ENCODE peak calls at places on chromosomes 12 and 14, in nine cellular contexts. A is CD8-positive, alpha-beta T cell; S is MCF 10A; O is A549; K is B cell; D is AG04449; H is uterus; W is epithelial cell of esophagus; N is hepatocyte. R is an unnamed sample.
A peak's percentile ranks its signal among the peaks of the same experiment; 100 is the strongest.

GRCh38 chr12:92342574-92342973 is 196.9 kb upstream of the BTG1 start:
- DNase-seq in K (no peak), H (no peak), D (no peak), N (no peak), W (no peak), S (no peak), A (no peak), O (no peak), R (no peak)

GRCh38 chr12:12724421-12725085 is 7.4 kb downstream of the CDKN1B start:
- DNase-seq in A (peak; percentile 23), S (no peak), H (no peak), O (peak; percentile 42), D (no peak), K (no peak), W (no peak), N (no peak), R (no peak)

GRCh38 chr12:123064356-123064755 is 83.9 kb downstream of the ARL6IP4 start:
- DNase-seq in K (no peak), D (no peak), N (no peak), H (peak; percentile 73), O (no peak), W (no peak), A (no peak), S (no peak), R (no peak)

GRCh38 chr14:53957739-53958138 is 1.1 kb upstream of the BMP4 start:
- DNase-seq in K (no peak), D (no peak), O (no peak), W (no peak), N (no peak), H (no peak), A (no peak), S (no peak), R (no peak)

GRCh38 chr12:98543701-98544100 is 28.3 kb downstream of the TMPO start:
- DNase-seq in W (no peak), H (no peak), O (no peak), D (no peak), N (no peak), A (no peak), S (no peak), K (no peak), R (no peak)

GRCh38 chr12:105433804-105434203 is 103.3 kb downstream of the C12orf75 start:
- DNase-seq in N (no peak), A (no peak), W (peak; percentile 89), S (peak; percentile 44), O (no peak), D (no peak), K (no peak), H (no peak), R (no peak)

GRCh38 chr12:57372233-57372632 is 58.6 kb downstream of the R3HDM2 start:
- DNase-seq in N (no peak), S (no peak), H (no peak), A (no peak), O (peak; percentile 36), K (no peak), W (no peak), D (peak; percentile 4), R (no peak)

GRCh38 chr12:82329508-82329907 is 28.7 kb downstream of the CCDC59 start:
- DNase-seq in H (no peak), O (no peak), S (peak; percentile 1), K (no peak), D (no peak), A (no peak), W (no peak), N (peak; percentile 4), R (no peak)

GRCh38 chr14:99261916-99262787 is 9.8 kb downstream of the BCL11B start:
- DNase-seq in W (peak; percentile 57), H (no peak), K (no peak), S (no peak), O (no peak), D (no peak), A (peak; percentile 97), N (no peak), R (no peak)

GRCh38 chr14:64942531-64943111 is at the start of gene GPX2:
- DNase-seq in O (peak; percentile 47), D (no peak), A (no peak), S (no peak), K (no peak), H (no peak), N (peak; percentile 73), W (peak; percentile 89), R (no peak)

GRCh38 chr14:77094672-77095284 is 3.3 kb upstream of the CIPC start:
- DNase-seq in W (peak; percentile 85), S (peak; percentile 88), H (peak; percentile 75), D (peak; percentile 34), O (peak; percentile 73), K (peak; percentile 87), N (peak; percentile 89), A (peak; percentile 79), R (peak; percentile 71)

GRCh38 chr12:64392221-64392620 is 1.7 kb upstream of the C12orf56 start:
- DNase-seq in H (no peak), W (peak; percentile 64), O (peak; percentile 54), K (no peak), D (no peak), N (peak; percentile 49), S (peak; percentile 58), A (no peak), R (no peak)
- TF ChIP-seq CTCF in H (no peak), W (peak; percentile 43), O (peak; percentile 57), K (peak; percentile 22), D (peak; percentile 21), N (peak; percentile 39), S (peak; percentile 36), A (peak; percentile 28), R (peak; percentile 51)

DNA sequence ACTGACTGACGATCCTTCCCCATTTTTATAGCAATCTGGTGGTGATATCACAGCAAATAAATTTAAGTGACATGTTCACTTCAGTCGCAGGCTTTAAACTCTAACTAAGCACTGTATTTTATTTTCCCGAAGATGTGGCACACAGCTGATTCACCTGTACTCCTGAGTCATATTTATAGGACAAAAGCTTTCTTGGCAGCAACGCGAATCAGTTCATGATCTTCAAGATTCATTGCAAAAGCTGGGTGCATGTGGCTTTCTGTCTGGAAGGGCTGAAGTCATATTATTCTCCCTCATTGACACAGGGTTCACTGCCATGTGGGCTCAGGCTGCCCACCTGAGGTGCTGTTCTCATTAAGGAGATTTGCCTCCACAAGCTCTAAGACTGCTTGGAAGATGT is 79.8 kb upstream of the TUNAR start:
- DNase-seq in O (no peak), N (no peak), K (no peak), W (no peak), A (no peak), D (no peak), S (no peak), H (no peak), R (no peak)
- TF ChIP-seq CTCF in O (no peak), N (no peak), K (no peak), W (no peak), A (no peak), D (no peak), S (no peak), H (no peak), R (no peak)

GRCh38 chr12:119808441-119808840 is 68.7 kb downstream of the CIT start:
- DNase-seq in H (no peak), D (no peak), K (no peak), N (no peak), O (no peak), W (peak; percentile 63), S (peak; percentile 16), A (no peak), R (no peak)

GRCh38 chr12:119802472-119802871 is 74.6 kb downstream of the CIT start:
- DNase-seq in K (no peak), N (peak; percentile 53), O (no peak), H (no peak), W (no peak), S (no peak), D (no peak), A (no peak), R (no peak)

GRCh38 chr12:119807380-119807779 is 69.7 kb downstream of the CIT start:
- DNase-seq in N (no peak), H (no peak), O (no peak), S (no peak), A (no peak), D (no peak), W (no peak), K (no peak), R (no peak)

GRCh38 chr12:119803391-119803791 is 73.7 kb downstream of the CIT start:
- DNase-seq in H (no peak), D (no peak), W (no peak), O (no peak), K (no peak), N (peak; percentile 73), A (no peak), S (no peak), R (peak; percentile 12)

DNA sequence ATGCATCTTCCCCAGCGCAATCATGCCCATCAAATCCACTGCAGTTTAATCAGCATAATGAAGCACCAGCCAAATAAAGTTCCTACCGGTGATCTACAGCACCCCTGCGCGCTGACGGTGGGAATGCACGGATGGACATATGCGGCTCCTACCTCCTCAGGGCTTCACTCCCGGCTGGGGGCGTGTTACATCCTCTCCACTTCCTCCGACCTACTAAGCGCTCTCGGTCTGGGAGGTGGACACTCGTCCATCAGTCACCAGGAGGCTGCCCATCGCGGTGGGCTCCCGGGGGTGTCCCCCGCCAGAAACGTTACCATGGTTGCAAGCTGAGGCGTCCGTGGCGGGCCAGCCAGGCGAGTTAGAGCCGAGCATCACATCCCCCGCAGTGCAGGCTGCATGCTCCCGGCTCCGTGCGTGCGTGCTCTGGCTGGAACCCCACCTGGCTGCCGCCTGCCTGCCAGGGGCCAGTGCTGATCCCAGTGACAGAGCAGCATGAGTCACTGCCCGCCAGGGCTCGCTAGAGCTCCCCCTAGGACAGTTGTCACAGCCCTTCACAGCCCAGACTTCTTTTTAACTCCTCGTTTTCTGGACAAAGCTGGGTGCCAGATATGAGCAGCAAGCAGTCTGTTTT is 73.0 kb downstream of the CIT start:
- DNase-seq in W (peak; percentile 84), N (peak; percentile 90), S (peak; percentile 76), D (no peak), O (peak; percentile 71), K (no peak), H (no peak), A (no peak), R (peak; percentile 58)
- TF ChIP-seq CTCF in W (peak; percentile 57), N (peak; percentile 58), S (peak; percentile 27), D (peak; percentile 38), O (peak; percentile 57), K (no peak), H (no peak), A (no peak), R (peak; percentile 71)

GRCh38 chr12:103640831-103641230 is 53.8 kb downstream of the STAB2 start:
- DNase-seq in A (no peak), W (no peak), H (no peak), D (no peak), S (no peak), N (no peak), O (no peak), K (no peak), R (no peak)

GRCh38 chr12:103639983-103640382 is 52.9 kb downstream of the STAB2 start:
- DNase-seq in N (no peak), O (no peak), D (no peak), W (no peak), S (no peak), K (no peak), A (no peak), H (no peak), R (no peak)

GRCh38 chr12:103645202-103645601 is 58.1 kb downstream of the STAB2 start:
- DNase-seq in W (no peak), O (no peak), N (peak; percentile 23), H (no peak), S (no peak), D (peak; percentile 4), K (no peak), A (no peak), R (no peak)

GRCh38 chr12:103640410-103640809 is 53.3 kb downstream of the STAB2 start:
- DNase-seq in A (no peak), D (no peak), S (no peak), H (no peak), W (no peak), N (no peak), O (no peak), K (no peak), R (no peak)

GRCh38 chr12:103642240-103642864 is 55.3 kb downstream of the STAB2 start:
- DNase-seq in N (no peak), W (no peak), S (no peak), D (no peak), K (no peak), A (no peak), O (no peak), H (no peak), R (no peak)
- TF ChIP-seq CTCF in N (no peak), W (no peak), S (no peak), D (no peak), K (no peak), A (no peak), O (no peak), H (no peak), R (no peak)